ENCODE peak calls at places on chromosomes 7 and 10, in ten cellular contexts. U is GM12878, S is A549, D is transverse colon, N is sigmoid colon, A is stomach, I is tibial nerve, Y is HepG2, Z is suprapubic skin, O is SK-N-SH. G is an unnamed sample. For H3K4me1, the result is how much of the 10 kb centered on the place peaks cover.

GRCh38 chr10:80075781-80076180 is 2.7 kb upstream of the TMEM254 start:
- DNase-seq in U (no peak), S (no peak), D (no peak), N (no peak), A (no peak), I (no peak), Y (no peak), Z (no peak), O (no peak), G (no peak)

GRCh38 chr7:131105803-131106680 is 221.6 kb upstream of the MKLN1 start:
- DNase-seq in U (no peak), S (peak), D (peak), N (peak), A (peak), I (peak), Y (peak), Z (peak), O (peak), G (peak)

GRCh38 chr10:66277481-66277880 is 648.4 kb upstream of the LRRTM3 start:
- DNase-seq in U (no peak), S (no peak), D (no peak), N (no peak), A (no peak), I (no peak), Y (no peak), Z (no peak), O (no peak), G (no peak)

GRCh38 chr10:50279489-50279888 is 28.2 kb upstream of the ASAH2 start:
- DNase-seq in U (no peak), S (peak), D (no peak), N (no peak), A (peak), I (no peak), Y (peak), Z (no peak), O (no peak), G (no peak)

GRCh38 chr10:48804740-48805182 is 120.1 kb downstream of the WDFY4 start:
- DNase-seq in U (peak), S (no peak), D (no peak), N (no peak), A (no peak), I (no peak), Y (peak), Z (no peak), O (peak), G (no peak)

GRCh38 chr10:3978174-3978573 is 193.2 kb upstream of the KLF6 start:
- DNase-seq in U (no peak), S (no peak), D (no peak), N (no peak), A (no peak), I (no peak), Y (no peak), Z (no peak), O (no peak), G (no peak)

GRCh38 chr10:93337309-93337721 is 144.8 kb downstream of the MYOF start:
- DNase-seq in U (peak), S (no peak), D (no peak), N (no peak), A (no peak), I (no peak), Y (no peak), Z (no peak), O (no peak), G (no peak)

GRCh38 chr7:18762189-18762588 is 266.6 kb downstream of the HDAC9 start:
- DNase-seq in U (no peak), S (no peak), D (no peak), N (no peak), A (no peak), I (no peak), Y (no peak), Z (no peak), O (no peak), G (no peak)

GRCh38 chr10:31479752-31480151 is 160.7 kb downstream of the ZEB1 start:
- DNase-seq in U (no peak), S (no peak), D (no peak), N (no peak), A (no peak), I (no peak), Y (no peak), Z (no peak), O (no peak), G (no peak)

GRCh38 chr10:109861051-109861450 is 62.3 kb downstream of the XPNPEP1 start:
- DNase-seq in U (no peak), S (no peak), D (no peak), N (no peak), A (no peak), I (no peak), Y (no peak), Z (no peak), O (no peak), G (no peak)

GRCh38 chr7:134752006-134752760 is 27.3 kb upstream of the CALD1 start:
- DNase-seq in U (no peak), S (no peak), D (no peak), N (no peak), A (no peak), I (no peak), Y (no peak), Z (no peak), O (no peak), G (no peak)

GRCh38 chr7:107592361-107593024 is 12.4 kb downstream of the BCAP29 start:
- DNase-seq in U (no peak), S (no peak), D (no peak), N (no peak), A (no peak), I (no peak), Y (no peak), Z (no peak), O (no peak), G (no peak)

GRCh38 chr10:108850138-108850854 is 1073.0 kb downstream of the XPNPEP1 start:
- DNase-seq in U (peak), S (no peak), D (no peak), N (no peak), A (no peak), I (no peak), Y (no peak), Z (no peak), O (no peak), G (no peak)

GRCh38 chr10:21516270-21517131 is 9.0 kb downstream of the SKIDA1 start:
- DNase-seq in U (no peak), S (peak), D (peak), N (peak), A (peak), I (no peak), Y (no peak), Z (no peak), O (peak), G (peak)

GRCh38 chr10:91758303-91759146 is 39.7 kb upstream of the TNKS2 start:
- DNase-seq in U (peak), S (peak), D (no peak), N (no peak), A (no peak), I (no peak), Y (peak), Z (no peak), O (peak), G (no peak)

GRCh38 chr10:1400129-1400865 is 337.0 kb downstream of the ADARB2 start:
- DNase-seq in U (no peak), S (no peak), D (no peak), N (no peak), A (peak), I (no peak), Y (peak), Z (no peak), O (no peak), G (no peak)

GRCh38 chr7:77199008-77199966 is at the start of gene FGL2:
- DNase-seq in U (no peak), S (no peak), D (peak), N (peak), A (peak), I (peak), Y (no peak), Z (peak), O (no peak), G (peak)

GRCh38 chr10:88291289-88292184 is 291.6 kb downstream of the RNLS start:
- DNase-seq in U (no peak), S (no peak), D (no peak), N (no peak), A (no peak), I (no peak), Y (no peak), Z (no peak), O (no peak), G (no peak)

GRCh38 chr7:146735992-146736391 is 619.4 kb downstream of the CNTNAP2 start:
- DNase-seq in U (no peak), S (no peak), D (no peak), N (no peak), A (no peak), I (no peak), Y (no peak), Z (no peak), O (no peak), G (no peak)

GRCh38 chr7:141276031-141276430 is 202.2 kb downstream of the TMEM178B start:
- DNase-seq in U (no peak), S (no peak), D (no peak), N (no peak), A (no peak), I (no peak), Y (no peak), Z (no peak), O (no peak), G (no peak)

GRCh38 chr7:74709880-74710671 is 52.6 kb downstream of the GTF2I start:
- DNase-seq in U (no peak), S (peak), D (no peak), N (no peak), A (no peak), I (no peak), Y (no peak), Z (no peak), O (no peak), G (no peak)

GRCh38 chr10:51747211-51747610 is 47.8 kb upstream of the CSTF2T start:
- DNase-seq in U (no peak), S (no peak), D (no peak), N (no peak), A (no peak), I (no peak), Y (no peak), Z (no peak), O (no peak), G (no peak)

GRCh38 chr10:14185501-14186045 is 145.2 kb downstream of the FRMD4A start:
- DNase-seq in U (peak), S (peak), D (no peak), N (no peak), A (no peak), I (no peak), Y (peak), Z (no peak), O (no peak), G (no peak)

GRCh38 chr10:114483575-114483974 is 79.3 kb upstream of the AFAP1L2 start:
- DNase-seq in U (no peak), S (no peak), D (no peak), N (no peak), A (peak), I (no peak), Y (no peak), Z (no peak), O (no peak), G (peak)

GRCh38 chr7:6315786-6316185 is 43.4 kb upstream of the CYTH3 start:
- DNase-seq in U (no peak), S (no peak), D (no peak), N (no peak), A (no peak), I (no peak), Y (no peak), Z (no peak), O (no peak), G (no peak)

GRCh38 chr7:23628370-23628769 is 31.2 kb downstream of the CCDC126 start:
- DNase-seq in U (no peak), S (no peak), D (no peak), N (no peak), A (no peak), I (no peak), Y (peak), Z (no peak), O (no peak), G (no peak)

GRCh38 chr10:11787846-11788245 is 35.3 kb upstream of the PROSER2 start:
- DNase-seq in U (no peak), S (no peak), D (no peak), N (no peak), A (no peak), I (no peak), Y (no peak), Z (no peak), O (no peak), G (no peak)

GRCh38 chr7:90483236-90483635 is 13.8 kb downstream of the PTTG1IP2 start:
- DNase-seq in U (no peak), S (no peak), D (no peak), N (no peak), A (no peak), I (no peak), Y (no peak), Z (no peak), O (no peak), G (no peak)

GRCh38 chr7:22108151-22108845 is 162.6 kb upstream of the CDCA7L start:
- DNase-seq in U (no peak), S (no peak), D (no peak), N (no peak), A (no peak), I (no peak), Y (no peak), Z (no peak), O (no peak), G (no peak)

GRCh38 chr7:138962561-138963270 is 18.5 kb downstream of the KIAA1549 start:
- DNase-seq in U (no peak), S (no peak), D (no peak), N (no peak), A (no peak), I (no peak), Y (no peak), Z (no peak), O (no peak), G (no peak)

GRCh38 chr7:29277436-29278215 is 83.1 kb downstream of the CHN2 start:
- DNase-seq in U (no peak), S (no peak), D (no peak), N (no peak), A (no peak), I (no peak), Y (peak), Z (no peak), O (no peak), G (no peak)

DNA sequence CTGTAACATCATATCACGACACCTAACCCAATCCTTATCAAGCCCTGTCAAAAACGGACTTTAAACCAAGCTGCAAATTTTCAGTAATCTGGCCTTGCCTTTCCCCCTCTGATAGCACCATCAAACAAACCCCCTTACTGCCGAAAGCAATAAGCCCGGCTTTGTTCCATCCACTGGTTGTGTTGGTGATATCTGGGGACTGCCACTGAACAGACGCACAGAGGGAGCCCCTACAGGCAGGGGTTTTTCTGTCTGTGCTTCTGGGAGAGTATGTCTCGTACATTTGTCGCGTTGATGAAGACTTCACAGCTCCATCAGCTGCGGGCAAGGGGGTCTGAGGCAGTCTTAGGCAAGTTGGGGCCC is 550 bp upstream of the PLAU start:
- DNase-seq in U (no peak), S (peak), D (no peak), N (no peak), A (no peak), I (no peak), Y (peak), Z (no peak), O (peak), G (no peak)
- H3K4me1 ChIP-seq in U (under half), S (half or more), D (half or more), N (half or more), A (half or more), I (under half), Y (under half), Z (half or more), O (under half), G (under half)

DNA sequence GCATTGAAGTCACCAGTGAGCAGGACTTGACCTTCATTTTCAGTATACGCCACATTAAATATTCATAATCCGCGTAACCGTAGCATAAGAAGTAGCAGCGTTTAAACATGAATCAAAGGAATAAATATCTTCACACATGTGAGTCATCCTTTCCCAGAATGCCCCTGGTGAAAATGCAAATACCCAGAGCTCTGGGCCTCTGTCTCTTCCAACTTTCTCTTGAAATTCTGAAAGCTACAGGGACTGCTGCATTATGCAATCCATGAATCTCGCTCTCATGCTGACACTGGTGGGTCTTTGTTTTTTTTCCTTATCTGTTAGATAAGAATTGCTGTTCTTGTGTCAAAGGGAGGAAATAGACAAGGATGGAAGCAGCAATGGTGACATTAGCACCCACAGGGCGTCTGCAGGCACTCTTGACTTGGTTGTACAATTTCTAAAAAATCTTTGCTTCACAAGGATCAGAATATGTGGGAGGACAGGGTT is 390.5 kb downstream of the KCNMA1 start:
- DNase-seq in U (no peak), S (peak), D (no peak), N (no peak), A (no peak), I (no peak), Y (peak), Z (no peak), O (no peak), G (no peak)
- TF ChIP-seq EP300 in U (no peak), S (no peak), D (no peak), N (no peak), A (no peak), I (no peak), Y (no peak), Z (no peak), O (no peak), G (no peak)

GRCh38 chr10:75235375-75236177 is at the start of gene COMTD1:
- DNase-seq in U (peak), S (peak), D (peak), N (peak), A (peak), I (peak), Y (peak), Z (peak), O (peak), G (peak)
- H3K27ac ChIP-seq in U (peak), S (peak), D (peak), N (peak), A (peak), I (peak), Y (peak), Z (peak), O (no peak), G (peak)

GRCh38 chr7:48087349-48087748 is 1.7 kb upstream of the UPP1 start:
- DNase-seq in U (peak), S (no peak), D (no peak), N (no peak), A (no peak), I (no peak), Y (no peak), Z (no peak), O (no peak), G (no peak)
- H3K4me1 ChIP-seq in U (under half), S (half or more), D (half or more), N (under half), A (under half), I (under half), Y (half or more), Z (under half), O (under half), G (under half)

G was measured in ovary.